ENCODE peak calls at places on chromosomes 11 and 22, in five cellular contexts. P, W, Y, G and A are unnamed samples.

GRCh38 chr11:93704237-93704636 is 37.1 kb downstream of the TAF1D start:
- DNase-seq in P (no peak), W (no peak), Y (no peak), G (no peak), A (no peak)

GRCh38 chr22:45320326-45320976 is 10.7 kb downstream of the FAM118A start:
- DNase-seq in P (no peak), W (no peak), Y (no peak), G (no peak), A (no peak)

GRCh38 chr11:64969209-64969608 is 2.7 kb downstream of the MAJIN start:
- DNase-seq in P (no peak), W (peak), Y (no peak), G (no peak), A (no peak)

GRCh38 chr11:127000291-127000968 is at the start of gene KIRREL3:
- DNase-seq in P (no peak), W (no peak), Y (no peak), G (peak), A (no peak)

GRCh38 chr11:66858186-66858938 is 1.5 kb downstream of the LRFN4 start:
- DNase-seq in P (no peak), W (no peak), Y (no peak), G (no peak), A (no peak)

GRCh38 chr22:43848366-43849171 is 13.7 kb downstream of the SULT4A1 start:
- DNase-seq in P (no peak), W (peak), Y (no peak), G (peak), A (no peak)

GRCh38 chr11:34340653-34341052 is 17.2 kb downstream of the ABTB2 start:
- DNase-seq in P (no peak), W (no peak), Y (no peak), G (no peak), A (no peak)

GRCh38 chr11:1150769-1151365 is 6.9 kb upstream of the MUC5AC start:
- DNase-seq in P (no peak), W (peak), Y (no peak), G (peak), A (no peak)

GRCh38 chr11:7423946-7424345 is 61.4 kb upstream of the OLFML1 start:
- DNase-seq in P (no peak), W (no peak), Y (no peak), G (no peak), A (no peak)

GRCh38 chr11:124896821-124897391 is 759 bp downstream of the ROBO4 start:
- DNase-seq in P (no peak), W (no peak), Y (no peak), G (no peak), A (no peak)

GRCh38 chr11:83249972-83250593 is 36.1 kb downstream of the CCDC90B start:
- DNase-seq in P (no peak), W (peak), Y (no peak), G (peak), A (peak)

GRCh38 chr11:126338346-126339055 is 17.0 kb upstream of the ST3GAL4 start:
- DNase-seq in P (no peak), W (no peak), Y (no peak), G (no peak), A (no peak)

GRCh38 chr11:9057032-9057431 is 34.4 kb downstream of the SCUBE2 start:
- DNase-seq in P (no peak), W (no peak), Y (no peak), G (no peak), A (no peak)

GRCh38 chr11:63502252-63502820 is 3.5 kb upstream of the LGALS12 start:
- DNase-seq in P (no peak), W (no peak), Y (no peak), G (no peak), A (no peak)

GRCh38 chr22:31627223-31627731 is 34.7 kb downstream of the PISD start:
- DNase-seq in P (no peak), W (no peak), Y (no peak), G (no peak), A (no peak)

GRCh38 chr22:31623634-31624312 is 38.2 kb downstream of the PISD start:
- DNase-seq in P (no peak), W (no peak), Y (no peak), G (no peak), A (no peak)

GRCh38 chr22:31626427-31627150 is 35.4 kb downstream of the PISD start:
- DNase-seq in P (no peak), W (peak), Y (no peak), G (peak), A (no peak)

GRCh38 chr22:31625257-31625640 is 36.8 kb downstream of the PISD start:
- DNase-seq in P (no peak), W (no peak), Y (no peak), G (no peak), A (no peak)

DNA sequence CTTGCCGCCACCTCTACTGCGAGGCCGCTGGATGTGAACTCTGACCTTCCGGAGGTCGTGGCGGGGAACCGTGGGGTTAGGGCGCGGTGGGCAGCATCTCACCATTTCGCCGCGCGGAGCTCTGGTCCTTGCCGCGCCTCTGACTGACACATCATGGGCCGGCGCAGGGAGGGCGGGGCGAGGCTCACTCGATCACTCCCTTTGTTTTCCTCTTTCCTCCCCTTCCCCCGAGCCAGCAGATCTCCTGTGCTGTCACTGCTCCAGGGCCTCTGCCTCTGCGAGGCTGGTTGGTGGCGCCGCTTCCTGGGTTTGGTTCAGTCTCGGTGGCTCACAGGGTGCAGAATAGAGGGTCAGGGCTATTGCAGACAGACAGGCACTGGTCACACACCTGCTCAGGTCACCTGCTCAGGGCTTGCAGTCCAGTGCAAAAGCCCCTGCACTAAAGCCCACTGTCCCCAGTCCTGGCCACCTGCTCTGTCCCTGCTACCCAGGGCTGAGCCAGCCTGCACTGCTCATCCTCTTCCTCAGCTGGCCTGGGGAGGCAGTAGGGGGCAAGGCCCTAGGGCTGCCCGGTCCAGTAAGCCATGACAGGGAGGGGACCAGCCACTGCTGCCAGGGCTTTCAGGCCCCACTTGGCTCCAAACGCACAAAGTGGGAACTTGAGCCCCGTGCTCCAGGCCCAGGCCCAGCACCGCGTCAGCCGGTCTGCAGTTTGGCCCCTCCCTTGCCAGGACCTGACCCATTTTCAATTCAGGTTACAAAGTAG is 36.2 kb downstream of the PISD start:
- DNase-seq in P (no peak), W (peak), Y (no peak), G (peak), A (no peak)
- TF ChIP-seq CTCF in P (no peak), W (no peak), Y (no peak), G (no peak), A (no peak)

GRCh38 chr11:56950510-56950909 is 38.2 kb upstream of the OR5AK2 start:
- DNase-seq in P (no peak), W (no peak), Y (no peak), G (no peak), A (no peak)
- TF ChIP-seq CTCF in P (no peak), W (no peak), Y (no peak), G (no peak), A (no peak)

GRCh38 chr22:48647606-48648515 is 1179.8 kb downstream of the BRD1 start:
- DNase-seq in P (no peak), W (no peak), Y (no peak), G (no peak), A (no peak)

GRCh38 chr22:48647051-48647450 is 1180.6 kb downstream of the BRD1 start:
- DNase-seq in P (no peak), W (no peak), Y (no peak), G (no peak), A (no peak)

GRCh38 chr22:48650323-48651035 is 1177.2 kb downstream of the BRD1 start:
- DNase-seq in P (no peak), W (no peak), Y (no peak), G (no peak), A (no peak)

GRCh38 chr22:48649466-48649865 is 1178.2 kb downstream of the BRD1 start:
- DNase-seq in P (no peak), W (no peak), Y (no peak), G (no peak), A (no peak)

GRCh38 chr22:48649031-48649430 is 1178.6 kb downstream of the BRD1 start:
- DNase-seq in P (no peak), W (no peak), Y (no peak), G (no peak), A (no peak)
- TF ChIP-seq CTCF in P (no peak), W (no peak), Y (no peak), G (no peak), A (no peak)

GRCh38 chr22:50189849-50190181 is 4.1 kb downstream of the TRABD start:
- DNase-seq in P (no peak), W (no peak), Y (no peak), G (no peak), A (no peak)

GRCh38 chr22:50189184-50189848 is 3.6 kb downstream of the TRABD start:
- DNase-seq in P (no peak), W (no peak), Y (no peak), G (no peak), A (no peak)

GRCh38 chr22:50191041-50191740 is 5.5 kb downstream of the TRABD start:
- DNase-seq in P (peak), W (no peak), Y (peak), G (no peak), A (peak)

GRCh38 chr22:50192056-50192824 is 6.5 kb downstream of the TRABD start:
- DNase-seq in P (peak), W (no peak), Y (no peak), G (no peak), A (no peak)

GRCh38 chr22:50190182-50190951 is 4.7 kb downstream of the TRABD start:
- DNase-seq in P (peak), W (peak), Y (peak), G (peak), A (peak)
- TF ChIP-seq CTCF in P (peak), W (peak), Y (peak), G (peak), A (peak)